ENCODE peak calls at places on chromosomes 7 and 10, in five cellular contexts. J is neuronal stem cell, T is IMR-90, O is H9, K is trophoblast cell. B is an unnamed sample.

GRCh38 chr10:44992070-44992731 is 8.5 kb upstream of the ZNF22 start:
- DNase-seq in J (no peak), T (no peak), O (peak; percentile 17), K (no peak), B (no peak)

GRCh38 chr10:580796-581195 is 108.7 kb downstream of the DIP2C start:
- DNase-seq in J (no peak), T (peak; percentile 97), O (no peak), K (peak; percentile 61), B (no peak)

GRCh38 chr10:102776779-102777417 is 33.1 kb downstream of the WBP1L start:
- DNase-seq in J (peak; percentile 56), T (peak; percentile 98), O (peak; percentile 83), K (peak; percentile 89), B (peak; percentile 98)

GRCh38 chr7:153190452-153190851 is 430.9 kb downstream of the ACTR3B start:
- DNase-seq in J (peak; percentile 9), T (no peak), O (peak; percentile 73), K (peak; percentile 64), B (peak; percentile 90)

GRCh38 chr7:105787071-105787470 is 89.3 kb downstream of the ATXN7L1 start:
- DNase-seq in J (no peak), T (no peak), O (no peak), K (peak; percentile 70), B (no peak)

GRCh38 chr10:29783211-29783947 is 148.6 kb upstream of the SVIL start:
- DNase-seq in J (no peak), T (peak; percentile 41), O (no peak), K (no peak), B (no peak)

GRCh38 chr7:115009139-115009538 is 87.2 kb downstream of the MDFIC start:
- DNase-seq in J (no peak), T (peak; percentile 15), O (no peak), K (no peak), B (no peak)

GRCh38 chr10:21499910-21500577 is 25.4 kb downstream of the SKIDA1 start:
- DNase-seq in J (no peak), T (no peak), O (peak; percentile 74), K (no peak), B (peak; percentile 87)

GRCh38 chr7:4882169-4882741 is 1.3 kb downstream of the RADIL start:
- DNase-seq in J (peak; percentile 45), T (peak; percentile 59), O (peak; percentile 71), K (peak; percentile 60), B (peak; percentile 83)

GRCh38 chr10:55203319-55203718 is 402.3 kb upstream of the PCDH15 start:
- DNase-seq in J (no peak), T (no peak), O (no peak), K (no peak), B (no peak)

GRCh38 chr7:143518521-143518920 is 40.8 kb downstream of the TAS2R41 start:
- DNase-seq in J (no peak), T (no peak), O (no peak), K (no peak), B (peak; percentile 13)

GRCh38 chr7:27066148-27066547 is 29.7 kb downstream of the HOXA1 start:
- DNase-seq in J (no peak), T (peak; percentile 28), O (no peak), K (peak; percentile 31), B (no peak)

GRCh38 chr10:130844264-130844761 is 467.2 kb downstream of the TCERG1L start:
- DNase-seq in J (no peak), T (no peak), O (no peak), K (peak; percentile 42), B (no peak)

GRCh38 chr7:17493451-17493850 is 195.0 kb downstream of the AHR start:
- DNase-seq in J (no peak), T (no peak), O (no peak), K (peak; percentile 15), B (no peak)

GRCh38 chr10:8075282-8076260 is 21.1 kb downstream of the GATA3 start:
- DNase-seq in J (no peak), T (no peak), O (no peak), K (peak; percentile 81), B (peak; percentile 55)

GRCh38 chr7:158563911-158564647 is 23.5 kb downstream of the PTPRN2 start:
- DNase-seq in J (no peak), T (no peak), O (no peak), K (no peak), B (no peak)

GRCh38 chr7:105838273-105839141 is 37.9 kb downstream of the ATXN7L1 start:
- DNase-seq in J (no peak), T (peak; percentile 73), O (no peak), K (peak; percentile 61), B (peak; percentile 79)

GRCh38 chr7:74573499-74573898 is 84.0 kb upstream of the GTF2I start:
- DNase-seq in J (no peak), T (no peak), O (no peak), K (no peak), B (no peak)

GRCh38 chr7:50641442-50642405 is 76.5 kb upstream of the DDC start:
- DNase-seq in J (no peak), T (no peak), O (no peak), K (no peak), B (peak; percentile 29)

GRCh38 chr7:44333971-44334733 is 8.8 kb upstream of the CAMK2B start:
- DNase-seq in J (no peak), T (no peak), O (no peak), K (peak; percentile 63), B (no peak)

GRCh38 chr7:157097569-157097968 is 41.2 kb upstream of the UBE3C start:
- DNase-seq in J (no peak), T (no peak), O (no peak), K (no peak), B (no peak)

GRCh38 chr10:31062856-31063255 is 31.2 kb upstream of the ZNF438 start:
- DNase-seq in J (no peak), T (peak; percentile 14), O (no peak), K (no peak), B (no peak)

GRCh38 chr10:32795598-32796183 is 162.3 kb downstream of the ITGB1 start:
- DNase-seq in J (peak; percentile 14), T (peak; percentile 32), O (no peak), K (peak; percentile 42), B (peak; percentile 34)

GRCh38 chr7:122803851-122804250 is 82.4 kb downstream of the CADPS2 start:
- DNase-seq in J (no peak), T (no peak), O (no peak), K (no peak), B (no peak)

GRCh38 chr7:122803323-122803722 is 82.9 kb downstream of the CADPS2 start:
- DNase-seq in J (peak; percentile 21), T (no peak), O (no peak), K (peak; percentile 46), B (peak; percentile 71)

GRCh38 chr7:122802211-122802833 is 83.9 kb downstream of the CADPS2 start:
- DNase-seq in J (no peak), T (no peak), O (peak; percentile 34), K (peak; percentile 8), B (peak; percentile 65)
- H3K9ac ChIP-seq in J (no peak overlapping the region), T (no peak overlapping the region), O (no peak overlapping the region), K (no peak overlapping the region), B (no peak overlapping the region)

DNA sequence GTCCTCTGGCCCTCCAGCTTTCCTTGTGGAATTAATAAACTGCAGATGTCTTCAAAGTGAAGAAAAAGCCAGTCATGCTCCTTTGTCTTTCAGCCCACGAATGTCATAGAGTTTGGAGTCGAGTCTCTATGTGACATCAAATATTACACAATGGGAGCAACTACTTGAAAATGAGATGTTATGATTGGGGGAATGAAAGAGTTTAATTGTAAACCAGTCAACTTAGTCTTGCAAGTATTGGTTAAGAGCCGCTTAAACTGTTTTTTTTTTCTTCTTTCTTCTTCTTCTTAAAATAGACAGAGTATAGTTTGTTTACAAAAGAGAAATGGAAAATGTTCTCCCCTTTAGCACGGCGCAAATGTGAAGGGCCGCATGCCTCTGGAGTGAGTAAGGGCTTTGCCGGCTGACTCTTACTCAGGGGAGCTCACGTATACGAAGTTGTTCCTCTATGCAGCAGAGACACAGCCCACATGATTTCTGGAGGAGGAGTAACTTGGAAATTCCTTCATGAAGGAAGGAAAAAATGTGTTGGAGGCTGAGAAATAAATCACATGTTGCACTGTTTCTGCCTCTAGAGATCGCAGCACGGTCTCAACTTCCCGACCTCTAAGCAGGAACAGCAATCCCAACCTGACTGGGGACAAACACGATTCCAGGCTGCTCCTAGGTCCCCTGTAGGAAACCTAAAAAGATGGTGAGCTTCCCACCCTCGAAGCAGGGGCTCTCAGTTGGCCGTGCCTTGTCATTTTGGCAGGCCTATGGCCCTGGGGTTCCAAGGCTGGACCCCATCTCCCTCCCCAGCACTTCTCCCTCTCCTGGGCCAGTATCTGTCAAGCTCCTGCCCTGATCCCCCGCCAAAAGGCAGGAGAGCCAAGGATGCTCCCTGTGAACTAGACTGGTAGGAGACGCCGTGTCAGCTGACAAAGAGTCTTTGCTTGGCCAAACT is 44.9 kb downstream of the MYOF start:
- DNase-seq in J (no peak), T (peak; percentile 99), O (peak; percentile 75), K (peak; percentile 98), B (peak; percentile 98)
- H3K23ac ChIP-seq in J (no peak overlapping the region), T (peak overlapping the region; percentile 99), O (no peak overlapping the region), K (peak overlapping the region; percentile 8), B (peak overlapping the region; percentile 25)

GRCh38 chr10:86968994-86969355 is 693 bp downstream of the ADIRF start:
- DNase-seq in J (no peak), T (no peak), O (no peak), K (no peak), B (no peak)

GRCh38 chr10:86970887-86971145 is 2.5 kb downstream of the ADIRF start:
- DNase-seq in J (no peak), T (no peak), O (no peak), K (no peak), B (peak; percentile 78)

GRCh38 chr10:86969421-86970041 is 1.2 kb downstream of the ADIRF start:
- DNase-seq in J (no peak), T (peak; percentile 57), O (no peak), K (peak; percentile 27), B (no peak)

GRCh38 chr10:86971146-86971991 is 3.1 kb downstream of the ADIRF start:
- DNase-seq in J (no peak), T (peak; percentile 85), O (peak; percentile 71), K (peak; percentile 79), B (peak; percentile 70)

DNA sequence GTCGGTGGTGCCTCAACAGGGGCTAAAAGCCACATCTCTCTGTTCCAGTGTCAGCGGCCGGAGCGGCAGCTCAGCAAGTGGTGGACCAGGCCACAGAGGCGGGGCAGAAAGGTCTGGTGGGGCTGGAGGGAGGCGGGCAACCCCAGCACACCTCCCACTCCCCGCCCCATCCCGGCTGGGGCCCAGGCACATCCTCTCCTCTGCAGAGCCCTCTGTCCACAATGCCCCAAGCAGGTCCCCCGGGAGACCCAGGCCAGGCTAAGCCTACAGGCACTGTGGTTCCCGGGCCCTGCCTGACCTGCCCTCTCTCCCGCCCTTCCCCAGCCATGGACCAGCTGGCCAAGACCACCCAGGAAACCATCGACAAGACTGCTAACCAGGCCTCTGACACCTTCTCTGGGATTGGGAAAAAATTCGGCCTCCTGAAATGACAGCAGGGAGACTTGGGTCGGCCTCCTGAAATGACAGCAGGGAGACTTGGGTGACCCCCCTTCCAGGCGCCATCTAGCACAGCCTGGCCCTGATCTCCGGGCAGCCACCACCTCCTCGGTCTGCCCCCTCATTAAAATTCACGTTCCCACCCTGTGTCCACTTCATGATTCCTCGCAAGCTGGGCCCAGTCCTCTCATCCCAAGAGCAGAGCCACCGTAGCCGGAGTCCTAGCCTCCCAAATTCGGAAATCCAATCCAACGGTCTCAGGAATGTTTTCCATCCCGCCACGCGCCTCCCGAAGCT is 2.0 kb downstream of the ADIRF start:
- DNase-seq in J (no peak), T (peak; percentile 51), O (peak; percentile 76), K (peak; percentile 52), B (peak; percentile 62)
- H2BK120ac ChIP-seq in J (no peak overlapping the region), T (peak overlapping the region; percentile 58), O (no peak overlapping the region), K (no peak overlapping the region), B (no peak overlapping the region)

DNA sequence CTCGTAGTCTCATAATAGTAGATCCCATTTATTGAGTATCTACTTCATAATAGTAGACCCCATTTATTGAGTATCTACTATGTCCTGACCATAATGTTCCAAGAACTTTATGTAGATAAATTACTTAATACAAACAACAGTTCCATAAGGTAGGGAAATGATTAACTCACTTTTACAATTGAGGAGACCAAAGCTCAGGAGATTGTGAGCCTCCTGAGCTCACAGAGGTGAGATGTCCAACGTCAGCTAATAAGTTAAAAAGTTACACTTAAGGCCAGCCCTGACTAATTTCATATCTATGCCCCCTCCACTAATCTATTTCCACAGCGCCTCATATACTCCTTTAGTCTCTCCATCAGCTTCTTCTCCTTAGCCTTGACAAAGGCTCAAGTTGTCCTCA is 17.5 kb upstream of the GGCT start:
- DNase-seq in J (no peak), T (no peak), O (no peak), K (no peak), B (no peak)
- H3K9ac ChIP-seq in J (no peak overlapping the region), T (no peak overlapping the region), O (no peak overlapping the region), K (no peak overlapping the region), B (no peak overlapping the region)